ENCODE peak calls at places on chromosome 4, in eight cellular contexts. Z is cardiac muscle cell, E is retinal pigment epithelial cell, C is lower lobe of right lung, T is psoas muscle, G is A549, N is cardiac fibroblast, K is stomach. U is an unnamed sample.

GRCh38 chr4:84814100-84814750 is 152.3 kb downstream of the WDFY3 start:
- DNase-seq in E (peak), N (peak), C (no peak), K (peak), T (peak), G (peak), Z (peak), U (peak)

GRCh38 chr4:39427477-39428119 is 20.9 kb downstream of the KLB start:
- DNase-seq in C (no peak), T (no peak), G (no peak), E (no peak), Z (no peak), N (no peak), K (no peak), U (no peak)

GRCh38 chr4:13476915-13477314 is 7.2 kb downstream of the RAB28 start:
- DNase-seq in Z (peak), N (peak), G (no peak), C (no peak), E (no peak), T (no peak), K (no peak), U (peak)

GRCh38 chr4:150078996-150079581 is 844 bp downstream of the DCLK2 start:
- DNase-seq in N (peak), G (peak), E (no peak), K (no peak), Z (peak), T (peak), C (peak), U (peak)

GRCh38 chr4:110667670-110668069 is 44.8 kb upstream of the PITX2 start:
- DNase-seq in N (no peak), C (no peak), G (no peak), K (no peak), E (no peak), Z (no peak), T (no peak), U (no peak)

GRCh38 chr4:54281060-54281781 is 52.1 kb downstream of the PDGFRA start:
- DNase-seq in E (peak), C (peak), N (peak), G (peak), K (peak), T (peak), Z (peak), U (peak)

GRCh38 chr4:85866508-85866907 is 391.6 kb downstream of the ARHGAP24 start:
- DNase-seq in C (no peak), K (no peak), Z (no peak), G (no peak), N (peak), E (no peak), T (no peak), U (peak)

GRCh38 chr4:87204559-87204958 is 15.9 kb downstream of the KLHL8 start:
- DNase-seq in E (no peak), K (no peak), C (no peak), T (no peak), N (no peak), G (no peak), Z (no peak), U (no peak)

GRCh38 chr4:88523325-88524129 is at the start of gene PYURF:
- DNase-seq in G (peak), C (peak), Z (peak), T (peak), N (peak), E (peak), K (peak), U (peak)

GRCh38 chr4:188573104-188573503 is 433.9 kb downstream of the TRIML1 start:
- DNase-seq in G (no peak), K (no peak), C (no peak), N (peak), T (no peak), E (no peak), Z (no peak), U (no peak)

GRCh38 chr4:145808021-145808650 is 128.2 kb downstream of the C4orf51 start:
- DNase-seq in C (no peak), N (peak), Z (peak), E (peak), G (peak), K (no peak), T (no peak), U (peak)

GRCh38 chr4:6324999-6325790 is 55.5 kb downstream of the WFS1 start:
- DNase-seq in Z (no peak), C (peak), N (peak), K (peak), G (no peak), T (peak), E (peak), U (peak)

GRCh38 chr4:132227349-132228165 is 921.5 kb upstream of the PCDH10 start:
- DNase-seq in K (no peak), Z (peak), N (peak), T (peak), C (no peak), G (peak), E (no peak), U (peak)

GRCh38 chr4:7653510-7654414 is 219.0 kb upstream of the PSAPL1 start:
- DNase-seq in K (no peak), C (peak), E (no peak), N (peak), T (no peak), G (no peak), Z (peak), U (no peak)

GRCh38 chr4:20327808-20328207 is 76.1 kb downstream of the SLIT2 start:
- DNase-seq in N (no peak), Z (no peak), C (no peak), E (no peak), K (no peak), T (no peak), G (no peak), U (no peak)

GRCh38 chr4:6892909-6893202 is 16.8 kb upstream of the TBC1D14 start:
- DNase-seq in K (peak), Z (no peak), N (no peak), G (no peak), E (no peak), T (no peak), C (no peak), U (no peak)

GRCh38 chr4:165207016-165207430 is 338 bp upstream of the KLHL2 start:
- DNase-seq in N (peak), K (no peak), G (peak), C (no peak), T (no peak), Z (peak), E (no peak), U (no peak)

GRCh38 chr4:100118213-100118612 is 72.1 kb downstream of the DDIT4L start:
- DNase-seq in T (no peak), E (no peak), N (peak), C (no peak), K (no peak), G (no peak), Z (no peak), U (no peak)

GRCh38 chr4:33188733-33189132 is 2468.6 kb downstream of the PCDH7 start:
- DNase-seq in C (no peak), T (no peak), Z (no peak), K (no peak), G (no peak), N (no peak), E (no peak), U (no peak)

GRCh38 chr4:116668190-116668589 is 417.2 kb downstream of the TRAM1L1 start:
- DNase-seq in Z (no peak), G (no peak), T (no peak), N (no peak), E (no peak), C (no peak), K (no peak), U (no peak)
- TF ChIP-seq CTCF in Z (no peak), G (no peak), T (no peak), N (no peak), E (peak), C (no peak), K (no peak), U (no peak)

DNA sequence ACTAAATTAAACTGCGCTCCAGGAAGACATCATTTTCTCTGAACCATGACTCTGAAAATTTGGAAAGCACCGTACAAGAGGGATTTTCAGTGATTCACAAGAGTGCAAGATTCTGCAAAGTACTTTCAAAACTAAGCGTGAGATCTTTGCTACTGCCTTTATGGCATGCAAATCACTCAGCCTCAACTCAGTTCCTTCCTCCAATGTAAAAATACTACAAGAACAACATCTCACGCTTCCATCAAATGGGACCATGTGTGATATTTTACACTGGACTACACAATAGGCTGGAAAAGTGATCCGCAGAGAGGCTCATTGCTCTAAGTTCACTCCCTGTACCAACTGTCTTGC is 682 bp upstream of the IL15 start:
- DNase-seq in K (no peak), Z (no peak), T (no peak), E (no peak), G (no peak), C (no peak), N (no peak), U (peak)
- H3K4me3 ChIP-seq in K (peak), Z (no peak), T (peak), E (peak), G (peak), C (peak), N (peak), U (peak)

GRCh38 chr4:169940460-169940859 is 85.7 kb downstream of the MFAP3L start:
- DNase-seq in T (no peak), E (no peak), C (no peak), Z (no peak), N (no peak), K (no peak), G (no peak), U (no peak)
- TF ChIP-seq CTCF in T (no peak), E (peak), C (no peak), Z (no peak), N (no peak), K (no peak), G (no peak), U (peak)

GRCh38 chr4:152351080-152351479 is 184.8 kb downstream of the FBXW7 start:
- DNase-seq in Z (no peak), E (no peak), K (no peak), T (no peak), N (no peak), C (no peak), G (no peak), U (no peak)

GRCh38 chr4:152352215-152352614 is 183.7 kb downstream of the FBXW7 start:
- DNase-seq in N (no peak), C (no peak), K (no peak), Z (no peak), T (no peak), E (no peak), G (no peak), U (no peak)

GRCh38 chr4:152348670-152349069 is 187.2 kb downstream of the FBXW7 start:
- DNase-seq in E (no peak), K (no peak), C (no peak), Z (no peak), T (no peak), N (peak), G (no peak), U (no peak)

GRCh38 chr4:152356428-152357034 is 179.4 kb downstream of the FBXW7 start:
- DNase-seq in T (no peak), N (peak), E (no peak), K (no peak), Z (peak), C (no peak), G (no peak), U (peak)

GRCh38 chr4:152352645-152353116 is 183.2 kb downstream of the FBXW7 start:
- DNase-seq in G (peak), K (no peak), N (peak), C (no peak), T (no peak), Z (peak), E (peak), U (peak)
- H3K4me3 ChIP-seq in G (peak), K (peak), N (peak), C (peak), T (peak), Z (peak), E (peak), U (peak)

DNA sequence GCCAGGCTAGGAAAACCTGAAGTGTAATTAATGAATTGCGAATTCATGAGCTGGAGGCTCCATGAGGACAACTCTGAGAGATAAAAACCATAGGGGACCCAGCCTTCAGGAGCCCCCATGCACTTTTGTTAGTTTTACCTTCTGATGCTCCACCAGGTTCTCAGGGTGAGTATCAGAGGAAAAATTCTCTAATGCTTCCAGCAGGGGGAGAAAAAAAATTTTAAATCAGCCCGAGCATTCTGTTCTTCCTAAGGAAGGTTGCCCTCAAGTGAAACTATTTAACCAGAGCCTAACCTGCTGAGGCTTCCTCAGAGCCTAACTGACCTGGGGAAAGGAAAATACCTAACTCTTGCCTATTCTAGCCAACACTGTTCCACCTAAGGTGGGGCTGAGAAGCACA is 552.6 kb downstream of the PPARGC1A start:
- DNase-seq in Z (no peak), E (no peak), K (no peak), N (no peak), C (no peak), T (no peak), G (no peak), U (no peak)
- TF ChIP-seq CTCF in Z (peak), E (peak), K (no peak), N (no peak), C (no peak), T (peak), G (no peak), U (peak)

GRCh38 chr4:69763233-69763632 is 2.8 kb upstream of the SULT1B1 start:
- DNase-seq in K (no peak), C (no peak), N (no peak), E (no peak), G (no peak), Z (no peak), T (no peak), U (no peak)

GRCh38 chr4:69757464-69757863 is 3.0 kb downstream of the SULT1B1 start:
- DNase-seq in N (no peak), T (no peak), C (no peak), Z (no peak), E (no peak), K (no peak), G (no peak), U (no peak)

GRCh38 chr4:69754926-69755580 is 5.4 kb downstream of the SULT1B1 start:
- DNase-seq in T (no peak), C (no peak), K (peak), N (no peak), G (no peak), E (no peak), Z (peak), U (no peak)

GRCh38 chr4:69760455-69760854 is at the start of gene SULT1B1:
- DNase-seq in Z (peak), G (no peak), T (no peak), C (peak), K (peak), E (peak), N (peak), U (peak)

DNA sequence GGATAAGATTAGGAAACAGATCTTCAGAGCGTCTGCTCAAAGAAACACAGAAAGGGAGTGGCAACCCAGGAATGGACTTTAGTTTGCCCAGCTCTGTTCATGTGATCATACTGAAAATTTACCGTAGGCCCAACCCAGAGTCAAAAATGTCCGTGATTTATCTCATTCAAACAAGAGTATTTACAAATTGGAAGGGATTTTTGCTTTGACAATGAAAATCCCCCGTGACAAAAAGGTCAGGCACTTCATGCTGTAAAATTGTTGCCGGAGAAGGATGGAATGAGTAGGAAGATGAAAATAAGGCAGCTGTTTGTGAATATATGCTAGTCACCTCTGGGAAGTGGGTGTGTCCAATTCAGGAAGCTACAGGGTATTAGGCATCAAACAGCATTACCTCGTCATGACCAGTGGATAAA is 1.2 kb downstream of the SULT1B1 start:
- DNase-seq in T (no peak), G (peak), N (no peak), C (no peak), Z (no peak), K (no peak), E (no peak), U (no peak)
- H3K4me3 ChIP-seq in T (no peak), G (no peak), N (no peak), C (peak), Z (no peak), K (no peak), E (no peak), U (no peak)

GRCh38 chr4:73252001-73252400 is 6.6 kb downstream of the ANKRD17 start:
- DNase-seq in G (no peak), N (no peak), E (no peak), K (no peak), C (no peak), Z (no peak), T (no peak), U (peak)

GRCh38 chr4:73248416-73248815 is 10.2 kb downstream of the ANKRD17 start:
- DNase-seq in Z (no peak), G (no peak), E (no peak), K (no peak), C (no peak), N (no peak), T (no peak), U (no peak)

GRCh38 chr4:73248821-73249220 is 9.8 kb downstream of the ANKRD17 start:
- DNase-seq in N (no peak), C (no peak), K (no peak), Z (no peak), T (no peak), G (no peak), E (no peak), U (no peak)

GRCh38 chr4:73250642-73251041 is 8.0 kb downstream of the ANKRD17 start:
- DNase-seq in C (no peak), Z (no peak), E (no peak), T (no peak), K (no peak), N (no peak), G (no peak), U (no peak)

GRCh38 chr4:73251384-73251783 is 7.2 kb downstream of the ANKRD17 start:
- DNase-seq in T (no peak), K (no peak), Z (peak), N (peak), E (no peak), G (no peak), C (no peak), U (no peak)
- TF ChIP-seq CTCF in T (no peak), K (no peak), Z (peak), N (peak), E (no peak), G (no peak), C (no peak), U (no peak)